ENCODE peak calls at places on chromosomes 12 and 14, in nine cellular contexts. M is transverse colon; U is mucosa of descending colon; D is head of caudate nucleus; J is AG04450; K is activated gamma-delta T cell treated with anti-CD3 and anti-CD28 coated beads, Interleukin-2, amount 50 U/mL, for 16 hours; S is foreskin melanocyte; L is IMR-90; R is mammary epithelial cell. W is an unnamed sample.

GRCh38 chr12:48004039-48004940 is at the start of gene COL2A1:
- DNase-seq in M (no peak), U (no peak), D (no peak), J (no peak), K (no peak), S (no peak), L (peak; percentile 12), R (peak; percentile 17), W (no peak)

GRCh38 chr12:47705571-47706425 is at the start of gene RPAP3:
- DNase-seq in M (peak; percentile 98), U (peak; percentile 99), D (peak; percentile 97), J (peak; percentile 74), K (peak; percentile 95), S (peak; percentile 88), L (peak; percentile 91), R (peak; percentile 90), W (peak; percentile 57)

GRCh38 chr12:117587646-117588287 is 226.3 kb upstream of the NOS1 start:
- DNase-seq in M (peak; percentile 48), U (peak; percentile 73), D (peak; percentile 77), J (no peak), K (peak; percentile 3), S (peak; percentile 3), L (no peak), R (peak; percentile 4), W (no peak)

GRCh38 chr14:105061428-105062047 is 3.7 kb downstream of the GPR132 start:
- DNase-seq in M (peak; percentile 62), U (peak; percentile 46), D (peak; percentile 35), J (no peak), K (no peak), S (no peak), L (no peak), R (no peak), W (no peak)

GRCh38 chr14:78022059-78022458 is 148.1 kb upstream of the NRXN3 start:
- DNase-seq in M (peak; percentile 47), U (peak; percentile 76), D (peak; percentile 73), J (no peak), K (no peak), S (peak; percentile 39), L (peak; percentile 16), R (peak; percentile 46), W (no peak)

GRCh38 chr14:95497561-95498011 is 18.9 kb downstream of the SYNE3 start:
- DNase-seq in M (no peak), U (no peak), D (no peak), J (no peak), K (no peak), S (no peak), L (no peak), R (no peak), W (no peak)

GRCh38 chr14:73625686-73626085 is 13.4 kb downstream of the ACOT6 start:
- DNase-seq in M (no peak), U (no peak), D (no peak), J (no peak), K (no peak), S (peak; percentile 70), L (no peak), R (no peak), W (no peak)

GRCh38 chr12:120013659-120014380 is 24.8 kb downstream of the BICDL1 start:
- DNase-seq in M (no peak), U (no peak), D (no peak), J (no peak), K (peak; percentile 56), S (no peak), L (no peak), R (peak; percentile 40), W (no peak)

GRCh38 chr12:118237908-118238307 is 102.0 kb downstream of the PEBP1 start:
- DNase-seq in M (no peak), U (no peak), D (no peak), J (no peak), K (no peak), S (no peak), L (peak; percentile 72), R (peak; percentile 83), W (peak; percentile 5)

GRCh38 chr14:89543420-89543790 is 126.4 kb upstream of the FOXN3 start:
- DNase-seq in M (no peak), U (no peak), D (peak; percentile 63), J (no peak), K (no peak), S (no peak), L (no peak), R (no peak), W (no peak)

GRCh38 chr14:53663709-53664108 is 292.9 kb downstream of the BMP4 start:
- DNase-seq in M (peak; percentile 11), U (no peak), D (no peak), J (no peak), K (no peak), S (no peak), L (peak; percentile 9), R (no peak), W (no peak)

GRCh38 chr14:77980475-77981321 is 180.8 kb downstream of the ADCK1 start:
- DNase-seq in M (peak; percentile 46), U (peak; percentile 42), D (peak; percentile 71), J (no peak), K (no peak), S (no peak), L (no peak), R (peak; percentile 35), W (no peak)

W was measured in BJ.